ENCODE peak calls at places on chromosome 7, in six cellular contexts. G is stomach, F is spleen, M is body of pancreas, C is K562, E is IMR-90. S is an unnamed sample.

GRCh38 chr7:155358066-155358947 is 60.6 kb downstream of the INSIG1 start:
- DNase-seq in C (no peak), G (no peak), E (no peak), F (peak; percentile 75), M (no peak), S (no peak)

GRCh38 chr7:139601176-139601575 is 77.7 kb downstream of the CLEC2L start:
- DNase-seq in C (no peak), M (no peak), G (no peak), F (no peak), E (no peak), S (no peak)

GRCh38 chr7:103398488-103398887 is 47.5 kb downstream of the SLC26A5 start:
- DNase-seq in M (no peak), E (no peak), C (no peak), G (no peak), F (no peak), S (no peak)

GRCh38 chr7:49875336-49875735 is 101.9 kb downstream of the VWC2 start:
- DNase-seq in F (no peak), M (peak; percentile 26), G (no peak), C (no peak), E (no peak), S (no peak)

GRCh38 chr7:101903505-101903849 is 86.1 kb downstream of the CUX1 start:
- DNase-seq in F (peak; percentile 16), E (no peak), G (no peak), C (peak; percentile 77), M (no peak), S (no peak)

GRCh38 chr7:30923009-30923773 is 11.5 kb downstream of the AQP1 start:
- DNase-seq in G (peak; percentile 20), E (no peak), M (peak; percentile 9), C (no peak), F (peak; percentile 72), S (no peak)

GRCh38 chr7:140067052-140067451 is 4.3 kb upstream of the PARP12 start:
- DNase-seq in F (no peak), E (no peak), G (no peak), M (no peak), C (no peak), S (no peak)

GRCh38 chr7:38833329-38833728 is 75.7 kb downstream of the VPS41 start:
- DNase-seq in C (no peak), F (no peak), M (no peak), G (no peak), E (no peak), S (no peak)

GRCh38 chr7:43148161-43148731 is 35.8 kb downstream of the HECW1 start:
- DNase-seq in F (no peak), E (peak; percentile 23), M (no peak), C (no peak), G (no peak), S (no peak)

GRCh38 chr7:106219170-106219569 is 65.6 kb downstream of the NAMPT start:
- DNase-seq in M (no peak), C (no peak), E (no peak), G (no peak), F (no peak), S (no peak)

GRCh38 chr7:29843106-29843505 is 36.8 kb downstream of the WIPF3 start:
- DNase-seq in F (no peak), M (no peak), C (no peak), G (peak; percentile 43), E (no peak), S (peak; percentile 69)

GRCh38 chr7:30412810-30413504 is 65.6 kb downstream of the NOD1 start:
- DNase-seq in F (no peak), C (peak; percentile 59), E (peak; percentile 83), G (peak; percentile 43), M (peak; percentile 49), S (peak; percentile 56)

GRCh38 chr7:44959956-44960640 is 18.7 kb downstream of the MYO1G start:
- DNase-seq in C (no peak), F (no peak), G (no peak), E (no peak), M (no peak), S (no peak)

GRCh38 chr7:157506268-157506667 is 169.5 kb downstream of the DNAJB6 start:
- DNase-seq in C (no peak), G (peak; percentile 11), M (no peak), F (no peak), E (no peak), S (peak; percentile 4)

DNA sequence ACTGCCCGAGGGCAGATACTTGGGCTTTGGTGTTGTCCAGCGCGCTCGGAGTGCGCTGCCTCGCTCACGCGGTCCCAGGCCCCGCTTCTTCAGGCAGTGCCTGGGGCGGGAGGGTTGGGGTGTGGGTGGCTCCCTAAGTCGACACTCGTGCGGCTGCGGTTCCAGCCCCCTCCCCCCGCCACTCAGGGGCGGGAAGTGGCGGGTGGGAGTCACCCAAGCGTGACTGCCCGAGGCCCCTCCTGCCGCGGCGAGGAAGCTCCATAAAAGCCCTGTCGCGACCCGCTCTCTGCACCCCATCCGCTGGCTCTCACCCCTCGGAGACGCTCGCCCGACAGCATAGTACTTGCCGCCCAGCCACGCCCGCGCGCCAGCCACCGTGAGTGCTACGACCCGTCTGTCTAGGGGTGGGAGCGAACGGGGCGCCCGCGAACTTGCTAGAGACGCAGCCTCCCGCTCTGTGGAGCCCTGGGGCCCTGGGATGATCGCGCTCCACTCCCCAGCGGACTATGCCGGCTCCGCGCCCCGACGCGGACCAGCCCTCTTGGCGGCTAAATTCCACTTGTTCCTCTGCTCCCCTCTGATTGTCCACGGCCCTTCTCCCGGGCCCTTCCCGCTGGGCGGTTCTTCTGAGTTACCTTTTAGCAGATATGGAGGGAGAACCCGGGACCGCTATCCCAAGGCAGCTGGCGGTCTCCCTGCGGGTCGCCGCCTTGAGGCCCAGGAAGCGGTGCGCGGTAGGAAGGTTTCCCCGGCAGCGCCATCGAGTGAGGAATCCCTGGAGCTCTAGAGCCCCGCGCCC is at the start of gene NPY:
- DNase-seq in F (peak; percentile 78), G (no peak), M (no peak), C (no peak), E (no peak), S (no peak)
- H3K27me3 ChIP-seq in F (peaks cover 33% of the 10 kb centered on the region), G (peaks cover 27% of the 10 kb centered on the region), M (peaks cover 19% of the 10 kb centered on the region), C (peaks cover 26% of the 10 kb centered on the region), E (peaks cover 27% of the 10 kb centered on the region), S (no peaks in the 10 kb centered on the region)

GRCh38 chr7:118183254-118183585 is 744 bp upstream of the LSM8 start:
- DNase-seq in E (no peak), G (no peak), M (no peak), F (peak; percentile 65), C (peak; percentile 25), S (no peak)

GRCh38 chr7:118185163-118185860 is 1.3 kb downstream of the LSM8 start:
- DNase-seq in G (no peak), F (no peak), E (peak; percentile 40), C (no peak), M (no peak), S (no peak)

GRCh38 chr7:118184392-118184899 is 482 bp downstream of the LSM8 start:
- DNase-seq in M (no peak), G (no peak), E (no peak), F (no peak), C (peak; percentile 22), S (no peak)

GRCh38 chr7:118182618-118183253 is 1.2 kb upstream of the LSM8 start:
- DNase-seq in M (no peak), C (no peak), F (no peak), E (no peak), G (no peak), S (no peak)

GRCh38 chr7:118183586-118184391 is at the start of gene LSM8:
- DNase-seq in G (peak; percentile 98), C (peak; percentile 96), M (peak; percentile 98), E (peak; percentile 99), F (peak; percentile 99), S (peak; percentile 98)
- TF ChIP-seq POLR2A in G (peak; percentile 79), C (peak; percentile 99), M (peak; percentile 84), E (peak; percentile 88), F (peak; percentile 23), S (peak; percentile 56)

GRCh38 chr7:169854-170172 is 22.6 kb upstream of the FAM20C start:
- DNase-seq in G (no peak), M (no peak), F (no peak), C (no peak), E (no peak), S (no peak)
- H3K4me1 ChIP-seq in G (peaks cover 5% of the 10 kb centered on the region), M (peaks cover 10% of the 10 kb centered on the region), F (no peaks in the 10 kb centered on the region), C (no peaks in the 10 kb centered on the region), E (peaks cover 2% of the 10 kb centered on the region), S (peaks cover 4% of the 10 kb centered on the region)

DNA sequence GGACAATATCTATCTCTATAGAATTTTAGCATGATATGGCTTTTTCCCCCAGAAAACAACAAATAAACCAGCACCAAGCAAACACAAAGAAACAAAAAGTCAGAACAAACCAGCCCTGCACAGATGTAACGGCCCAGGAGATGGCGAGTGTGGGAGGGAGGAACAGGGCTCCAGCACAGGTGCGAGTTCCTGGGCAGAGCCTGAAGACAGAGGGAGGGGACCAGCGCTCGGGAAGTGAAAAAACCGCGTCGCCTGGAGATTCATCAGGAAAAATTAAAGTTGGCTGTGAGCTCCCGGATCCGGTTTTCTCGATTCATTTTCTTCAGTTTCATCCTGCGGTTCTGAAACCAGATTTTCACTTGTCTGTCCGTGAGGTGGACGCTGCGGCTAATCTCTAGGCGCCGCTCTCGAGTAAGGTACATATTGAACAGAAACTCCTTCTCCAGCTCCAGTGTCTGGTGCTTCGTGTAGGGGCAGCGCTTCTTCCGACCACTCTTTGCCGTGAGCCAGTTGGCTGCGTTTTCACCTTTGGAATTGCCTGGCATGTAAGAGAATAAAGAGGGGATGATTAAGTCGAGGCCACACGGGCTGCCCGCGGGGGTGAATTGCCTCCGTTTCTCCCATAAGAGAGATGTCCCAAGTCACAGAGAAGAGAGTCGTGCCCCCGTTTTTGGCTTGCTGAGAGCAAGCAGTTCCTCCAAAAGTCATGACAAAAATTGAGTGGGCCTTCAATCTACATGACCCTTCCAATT is 2.3 kb downstream of the HOXA10 start:
- DNase-seq in F (peak; percentile 54), E (no peak), M (peak; percentile 10), C (no peak), G (no peak), S (no peak)
- H3K27me3 ChIP-seq in F (peaks cover 93% of the 10 kb centered on the region), E (peaks cover 93% of the 10 kb centered on the region), M (peaks cover 92% of the 10 kb centered on the region), C (peaks cover 73% of the 10 kb centered on the region), G (peaks cover 100% of the 10 kb centered on the region), S (peaks cover under 1% of the 10 kb centered on the region)

DNA sequence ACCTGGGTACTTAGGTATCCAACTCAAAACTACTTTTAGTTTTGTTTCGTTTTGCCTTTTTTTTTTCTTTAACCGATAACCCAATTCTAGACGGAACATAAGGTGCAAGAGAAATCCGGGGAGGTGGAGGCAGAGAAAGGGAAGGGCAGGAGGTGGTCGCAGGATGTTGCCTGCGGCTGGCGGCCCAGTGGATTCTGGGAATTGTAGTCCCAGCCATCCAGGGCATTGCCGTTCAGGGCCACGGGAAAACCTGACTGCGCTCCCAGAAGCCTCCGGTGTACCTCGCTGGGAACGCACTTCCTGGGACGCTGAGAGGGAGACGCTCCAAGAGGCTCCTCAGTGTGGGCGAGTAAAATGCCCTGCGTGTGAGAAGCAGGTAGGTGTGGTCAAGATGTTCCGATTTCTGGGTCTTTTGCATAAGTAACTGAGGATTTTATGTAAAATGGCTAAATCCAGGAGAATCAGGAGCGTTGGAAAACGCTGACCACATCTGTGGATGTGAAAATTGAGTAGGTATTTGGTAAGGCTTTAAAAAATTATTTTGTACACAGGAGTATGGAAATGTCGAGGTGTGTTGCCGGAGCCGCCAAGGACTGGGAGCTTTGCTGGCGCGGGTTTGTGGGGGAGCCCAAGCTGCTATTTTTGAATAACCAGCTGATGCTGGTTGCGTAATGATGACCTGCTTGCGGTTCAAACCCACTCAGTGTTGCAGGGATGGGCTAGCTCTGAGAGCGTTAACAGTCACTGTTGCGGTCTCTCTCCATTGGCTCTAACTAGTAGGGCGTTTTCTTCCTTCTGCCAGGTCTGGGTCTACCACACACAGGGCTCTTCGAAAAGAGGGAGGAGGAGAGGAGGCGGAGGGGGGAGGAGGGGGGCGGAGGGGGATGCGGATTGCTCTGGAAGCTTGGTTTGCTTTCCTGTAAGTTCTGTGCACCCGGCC is at the start of gene CLDN12:
- DNase-seq in C (peak; percentile 89), M (peak; percentile 85), G (peak; percentile 87), E (peak; percentile 99), F (peak; percentile 86), S (peak; percentile 94)
- TF ChIP-seq POLR2A in C (peak; percentile 84), M (peak; percentile 43), G (peak; percentile 49), E (peak; percentile 92), F (no peak), S (no peak)